ENCODE peak calls at places on chromosomes 16 and 17, in six cellular contexts. H is cardiac muscle cell, K is HCT116, C is H1, F is tibial nerve, S is gastrocnemius medialis. O is an unnamed sample.

GRCh38 chr17:43608313-43608712 is 53.4 kb downstream of the MEOX1 start:
- DNase-seq in H (no peak), K (no peak), C (no peak), F (no peak), S (no peak), O (no peak)

GRCh38 chr17:73638556-73638955 is 5.7 kb downstream of the SDK2 start:
- DNase-seq in H (no peak), K (no peak), C (no peak), F (no peak), S (no peak), O (no peak)

GRCh38 chr17:77649717-77650211 is 308.7 kb upstream of the TNRC6C start:
- DNase-seq in H (peak), K (peak), C (no peak), F (no peak), S (no peak), O (peak)

GRCh38 chr17:30519707-30520106 is 42.5 kb downstream of the GOSR1 start:
- DNase-seq in H (peak), K (no peak), C (no peak), F (no peak), S (no peak), O (peak)

GRCh38 chr17:66398617-66399016 is 96.2 kb downstream of the PRKCA start:
- DNase-seq in H (no peak), K (no peak), C (no peak), F (no peak), S (no peak), O (no peak)

GRCh38 chr16:68378436-68379415 is 67.9 kb downstream of the PRMT7 start:
- DNase-seq in H (no peak), K (no peak), C (no peak), F (no peak), S (no peak), O (no peak)

GRCh38 chr16:55323637-55324490 is at the start of gene IRX6:
- DNase-seq in H (peak), K (no peak), C (peak), F (no peak), S (peak), O (no peak)

GRCh38 chr17:45319239-45319703 is 2.5 kb upstream of the MAP3K14 start:
- DNase-seq in H (no peak), K (peak), C (no peak), F (no peak), S (no peak), O (peak)

GRCh38 chr17:48102700-48103378 is 1.6 kb upstream of the CBX1 start:
- DNase-seq in H (no peak), K (no peak), C (no peak), F (no peak), S (no peak), O (no peak)

GRCh38 chr17:62094175-62094574 is 29.1 kb upstream of the MED13 start:
- DNase-seq in H (peak), K (no peak), C (no peak), F (no peak), S (no peak), O (no peak)

DNA sequence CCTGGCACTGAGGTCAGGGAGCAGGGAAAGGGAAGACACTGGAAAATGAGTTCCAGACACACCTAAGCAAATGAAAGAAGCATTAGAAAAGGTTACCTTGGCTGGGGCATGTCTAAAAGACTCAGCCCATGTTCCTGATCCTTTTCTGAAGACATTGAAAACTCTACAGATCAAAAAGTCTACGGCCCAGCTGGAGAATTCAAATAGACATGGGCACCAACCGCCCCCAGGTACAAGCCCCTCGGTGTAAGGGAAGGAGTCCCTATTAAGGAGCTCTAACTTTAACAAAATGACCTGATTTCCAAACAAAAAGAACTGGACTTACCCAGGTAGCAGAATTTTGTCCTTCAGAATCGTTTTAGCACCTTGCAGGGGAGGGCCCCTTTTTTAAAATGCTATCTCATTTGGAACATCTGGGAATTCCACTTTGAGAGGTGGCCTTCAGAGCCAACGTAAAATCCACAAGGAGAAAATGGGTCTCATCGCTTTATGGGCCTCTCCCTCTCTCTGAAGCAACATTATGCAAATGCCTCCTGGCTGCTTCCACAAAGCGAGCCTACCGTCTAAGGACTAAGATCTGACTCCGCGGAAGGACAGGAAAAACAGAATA is 43.6 kb upstream of the RBFOX3 start:
- DNase-seq in H (no peak), K (no peak), C (no peak), F (no peak), S (no peak), O (no peak)
- H3K27ac ChIP-seq in H (no peak), K (no peak), C (no peak), F (no peak), S (no peak), O (no peak)

GRCh38 chr16:24499193-24499814 is 40.1 kb upstream of the RBBP6 start:
- DNase-seq in H (peak), K (peak), C (peak), F (no peak), S (no peak), O (peak)
- TF ChIP-seq CTCF in H (peak), K (peak), C (peak), F (no peak), S (no peak), O (no peak)

GRCh38 chr16:71246309-71246708 is 15.8 kb upstream of the HYDIN start:
- DNase-seq in H (no peak), K (no peak), C (no peak), F (no peak), S (no peak), O (no peak)

GRCh38 chr16:71247478-71247877 is 17.0 kb upstream of the HYDIN start:
- DNase-seq in H (no peak), K (no peak), C (no peak), F (no peak), S (no peak), O (no peak)

GRCh38 chr16:71242601-71243000 is 12.1 kb upstream of the HYDIN start:
- DNase-seq in H (no peak), K (no peak), C (no peak), F (no peak), S (no peak), O (no peak)
- H3K27ac ChIP-seq in H (no peak), K (no peak), C (no peak), F (no peak), S (no peak), O (no peak)

DNA sequence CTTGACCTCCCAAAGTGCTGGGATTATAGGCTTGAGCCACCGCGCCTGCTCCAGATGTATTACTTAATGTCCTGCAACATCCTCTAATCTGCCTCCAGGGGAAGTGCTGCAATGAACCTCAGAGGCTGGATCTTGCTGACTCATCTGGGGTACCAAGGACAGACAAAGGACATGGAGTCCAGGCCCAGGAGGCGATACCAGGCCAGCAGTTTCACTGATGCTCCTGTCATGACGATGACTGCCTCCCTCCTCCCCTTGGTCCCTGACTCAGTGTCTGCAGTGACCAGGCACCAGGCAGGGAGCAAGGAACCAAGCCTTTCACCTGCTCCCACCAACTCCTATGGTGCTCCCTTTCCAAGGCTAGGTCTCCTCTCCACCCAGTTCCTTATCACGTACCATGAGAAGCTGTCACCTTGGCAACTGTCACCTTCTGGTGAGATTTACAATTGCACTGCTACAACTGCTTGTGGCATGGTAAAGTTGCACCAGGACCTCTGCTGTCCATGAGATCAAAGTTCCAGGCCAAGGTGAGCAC is 21.6 kb upstream of the PHOSPHO1 start:
- DNase-seq in H (peak), K (no peak), C (no peak), F (no peak), S (no peak), O (no peak)
- TF ChIP-seq CTCF in H (no peak), K (peak), C (no peak), F (no peak), S (no peak), O (no peak)

GRCh38 chr17:70072900-70073299 is 2.1 kb upstream of the KCNJ16 start:
- DNase-seq in H (no peak), K (no peak), C (no peak), F (no peak), S (no peak), O (no peak)

GRCh38 chr17:70074236-70074830 is 692 bp upstream of the KCNJ16 start:
- DNase-seq in H (no peak), K (no peak), C (no peak), F (no peak), S (no peak), O (no peak)

GRCh38 chr17:70074991-70075390 is at the start of gene KCNJ16:
- DNase-seq in H (no peak), K (no peak), C (no peak), F (no peak), S (no peak), O (no peak)

GRCh38 chr17:70073326-70073725 is 1.7 kb upstream of the KCNJ16 start:
- DNase-seq in H (no peak), K (no peak), C (no peak), F (no peak), S (no peak), O (no peak)

DNA sequence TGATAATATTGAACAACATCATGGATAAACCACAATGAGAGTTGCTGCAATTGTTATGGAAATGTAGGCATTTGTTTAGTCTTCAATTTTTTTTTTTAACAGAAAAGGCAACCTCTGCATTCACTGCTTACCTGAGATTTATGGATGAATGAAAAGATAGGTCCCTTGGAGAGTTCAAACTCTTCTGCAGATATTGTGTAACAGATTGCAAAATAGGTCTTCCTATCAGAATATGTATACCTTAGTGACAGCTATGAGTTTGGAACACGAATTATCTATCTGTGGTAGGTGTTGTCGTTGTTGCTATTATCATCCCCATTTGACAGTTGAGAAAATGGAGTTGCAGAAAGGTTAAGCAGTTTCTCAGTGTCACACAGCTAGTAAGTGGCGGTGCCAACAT is 1.2 kb upstream of the KCNJ16 start:
- DNase-seq in H (no peak), K (no peak), C (no peak), F (no peak), S (no peak), O (no peak)
- H3K27ac ChIP-seq in H (no peak), K (no peak), C (no peak), F (no peak), S (no peak), O (no peak)

GRCh38 chr16:2299121-2299914 is 31.4 kb upstream of the RNPS1 start:
- DNase-seq in H (no peak), K (no peak), C (no peak), F (no peak), S (no peak), O (no peak)

GRCh38 chr16:2298621-2299020 is 30.7 kb upstream of the RNPS1 start:
- DNase-seq in H (no peak), K (no peak), C (no peak), F (no peak), S (no peak), O (no peak)

GRCh38 chr16:2297506-2297860 is 29.6 kb upstream of the RNPS1 start:
- DNase-seq in H (no peak), K (no peak), C (no peak), F (no peak), S (no peak), O (no peak)

GRCh38 chr16:2295056-2295798 is 27.3 kb upstream of the RNPS1 start:
- DNase-seq in H (no peak), K (no peak), C (no peak), F (no peak), S (no peak), O (no peak)

GRCh38 chr16:2296662-2297505 is 29.0 kb upstream of the RNPS1 start:
- DNase-seq in H (peak), K (peak), C (peak), F (no peak), S (peak), O (no peak)
- TF ChIP-seq CTCF in H (peak), K (peak), C (peak), F (no peak), S (no peak), O (no peak)